ENCODE peak calls at places on chromosomes 11 and 22, in eight cellular contexts. H is tibial nerve, W is H54, M is heart left ventricle, P is NB4, U is IMR-90, Y is body of pancreas, F is HCT116. A is an unnamed sample.

GRCh38 chr11:14784230-14784629 is 107.8 kb downstream of the CYP2R1 start:
- DNase-seq in P (no peak), W (no peak), Y (no peak), H (no peak), U (no peak), F (no peak), M (no peak), A (no peak)

GRCh38 chr11:119684361-119685072 is 44.5 kb downstream of the NECTIN1 start:
- DNase-seq in W (peak), F (no peak), H (no peak), M (peak), Y (no peak), U (peak), P (peak), A (no peak)

GRCh38 chr11:120633630-120634374 is 122.3 kb downstream of the GRIK4 start:
- DNase-seq in F (no peak), H (no peak), W (no peak), U (no peak), M (no peak), Y (no peak), P (peak), A (no peak)

GRCh38 chr11:118194835-118195627 is 18.6 kb upstream of the SCN2B start:
- DNase-seq in U (peak), M (peak), H (peak), F (no peak), Y (peak), P (no peak), W (peak), A (no peak)

GRCh38 chr11:126430581-126431320 is 75.3 kb downstream of the ST3GAL4 start:
- DNase-seq in W (no peak), P (no peak), H (no peak), M (no peak), F (no peak), Y (no peak), U (peak), A (no peak)

GRCh38 chr11:78127408-78127807 is 12.0 kb downstream of the ALG8 start:
- DNase-seq in U (no peak), H (no peak), F (no peak), P (peak), W (no peak), M (no peak), Y (no peak), A (no peak)

GRCh38 chr22:22952531-22953295 is 65.1 kb downstream of the IGLL5 start:
- DNase-seq in F (no peak), W (no peak), M (no peak), U (no peak), H (no peak), Y (no peak), P (no peak), A (no peak)

GRCh38 chr11:3184732-3185347 is 19.7 kb upstream of the OSBPL5 start:
- DNase-seq in W (no peak), Y (no peak), M (no peak), U (no peak), P (no peak), F (no peak), H (no peak), A (no peak)

GRCh38 chr11:88801484-88802123 is 264.2 kb downstream of the GRM5 start:
- DNase-seq in P (no peak), Y (no peak), W (no peak), U (no peak), H (no peak), F (no peak), M (no peak), A (no peak)

GRCh38 chr11:18014876-18015275 is 2.0 kb upstream of the SERGEF start:
- DNase-seq in P (no peak), H (no peak), M (no peak), F (no peak), W (no peak), Y (no peak), U (no peak), A (no peak)

GRCh38 chr11:290621-291231 is 1.8 kb downstream of the PGGHG start:
- DNase-seq in W (no peak), M (no peak), H (no peak), U (no peak), F (no peak), Y (peak), P (no peak), A (no peak)

GRCh38 chr11:124817036-124817435 is 16.8 kb upstream of the MSANTD2 start:
- DNase-seq in H (no peak), Y (no peak), U (no peak), M (no peak), P (no peak), F (no peak), W (no peak), A (peak)

GRCh38 chr11:133946541-133947297 is 10.0 kb downstream of the IGSF9B start:
- DNase-seq in F (no peak), Y (no peak), W (no peak), H (no peak), P (no peak), M (peak), U (no peak), A (no peak)

GRCh38 chr11:44863231-44863630 is 87.5 kb downstream of the TP53I11 start:
- DNase-seq in Y (no peak), H (no peak), P (no peak), F (no peak), M (no peak), W (no peak), U (no peak), A (no peak)

GRCh38 chr11:81655351-81655750 is 1078.3 kb downstream of the FAM181B start:
- DNase-seq in F (no peak), P (no peak), Y (no peak), W (no peak), U (no peak), H (no peak), M (no peak), A (no peak)

GRCh38 chr22:38262051-38262795 is 10.6 kb downstream of the TMEM184B start:
- DNase-seq in U (no peak), P (peak), W (peak), Y (peak), M (peak), H (no peak), F (no peak), A (peak)

GRCh38 chr11:11724994-11725393 is 103.2 kb upstream of the GALNT18 start:
- DNase-seq in H (no peak), P (no peak), W (no peak), Y (no peak), F (no peak), U (no peak), M (no peak), A (no peak)

GRCh38 chr11:76209956-76210885 is 3.9 kb upstream of the WNT11 start:
- DNase-seq in H (peak), M (peak), W (no peak), U (peak), P (peak), Y (peak), F (no peak), A (peak)
- TF ChIP-seq POLR2A in H (peak), M (no peak), W (no peak), U (no peak), P (no peak), Y (peak), F (no peak), A (no peak)

GRCh38 chr11:59141673-59142460 is 789 bp upstream of the FAM111A start:
- DNase-seq in W (no peak), F (no peak), H (no peak), M (no peak), P (no peak), U (peak), Y (no peak), A (no peak)

GRCh38 chr11:59142530-59143507 is at the start of gene FAM111A:
- DNase-seq in W (peak), P (peak), H (peak), U (peak), F (peak), Y (peak), M (peak), A (peak)

GRCh38 chr11:59144096-59144495 is 1.4 kb downstream of the FAM111A start:
- DNase-seq in M (no peak), W (no peak), F (no peak), H (no peak), Y (no peak), U (peak), P (peak), A (peak)

GRCh38 chr11:59145534-59145933 is 2.9 kb downstream of the FAM111A start:
- DNase-seq in P (peak), U (peak), Y (no peak), H (no peak), M (no peak), F (no peak), W (no peak), A (peak)

DNA sequence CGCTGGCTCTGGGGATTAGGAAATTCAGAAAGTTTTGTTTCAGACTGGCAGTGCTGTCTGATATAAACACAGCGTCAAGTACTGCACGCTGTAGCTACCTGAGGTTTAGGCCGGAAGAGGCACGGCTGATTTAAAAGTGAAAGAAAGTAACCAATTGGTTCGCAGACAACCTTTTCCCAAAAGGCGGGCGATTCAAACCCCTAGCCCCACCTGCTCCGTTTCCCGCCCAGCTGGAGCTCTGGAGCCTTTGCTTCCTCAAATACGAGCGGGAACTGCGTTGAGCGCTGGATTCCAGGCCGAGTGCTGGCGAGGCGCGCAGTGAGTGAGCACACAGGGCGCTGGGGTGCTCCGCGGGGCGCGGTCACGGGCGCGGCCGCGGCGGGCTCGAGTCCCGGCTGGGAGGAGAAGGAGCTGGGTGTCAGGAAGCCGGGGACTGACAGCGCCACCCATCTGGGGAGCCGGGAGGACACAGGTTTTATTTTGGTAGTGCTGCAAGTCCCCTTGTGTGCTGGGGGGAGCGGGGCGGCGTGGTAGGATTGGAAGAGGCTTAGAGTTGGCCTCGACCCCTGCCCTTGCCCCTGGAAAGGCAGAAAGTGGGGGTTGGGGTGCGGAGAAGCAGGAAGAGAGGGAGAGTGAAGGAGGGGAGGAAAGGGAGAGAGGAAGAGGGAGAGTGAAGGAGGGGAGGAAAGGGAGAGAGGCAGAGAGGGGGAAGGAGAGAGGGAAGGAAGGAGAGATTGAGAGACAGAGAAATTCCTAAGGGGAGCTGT is 2.1 kb downstream of the FAM111A start:
- DNase-seq in H (peak), F (peak), U (peak), W (peak), Y (peak), M (peak), P (peak), A (peak)
- TF ChIP-seq POLR2A in H (peak), F (no peak), U (peak), W (peak), Y (peak), M (no peak), P (peak), A (peak)

GRCh38 chr11:8685820-8686219 is 3.2 kb downstream of the RPL27A start:
- DNase-seq in F (no peak), M (no peak), W (no peak), P (no peak), U (no peak), H (no peak), Y (no peak), A (no peak)

GRCh38 chr11:8690374-8691342 is 8.1 kb downstream of the RPL27A start:
- DNase-seq in H (no peak), F (no peak), W (no peak), Y (no peak), M (no peak), U (no peak), P (no peak), A (no peak)

GRCh38 chr11:8686325-8686724 is 3.7 kb downstream of the RPL27A start:
- DNase-seq in H (no peak), F (no peak), W (no peak), Y (no peak), P (no peak), U (no peak), M (no peak), A (no peak)

GRCh38 chr11:8689726-8690255 is 7.2 kb downstream of the RPL27A start:
- DNase-seq in H (no peak), P (no peak), W (no peak), F (no peak), U (peak), Y (no peak), M (no peak), A (peak)

DNA sequence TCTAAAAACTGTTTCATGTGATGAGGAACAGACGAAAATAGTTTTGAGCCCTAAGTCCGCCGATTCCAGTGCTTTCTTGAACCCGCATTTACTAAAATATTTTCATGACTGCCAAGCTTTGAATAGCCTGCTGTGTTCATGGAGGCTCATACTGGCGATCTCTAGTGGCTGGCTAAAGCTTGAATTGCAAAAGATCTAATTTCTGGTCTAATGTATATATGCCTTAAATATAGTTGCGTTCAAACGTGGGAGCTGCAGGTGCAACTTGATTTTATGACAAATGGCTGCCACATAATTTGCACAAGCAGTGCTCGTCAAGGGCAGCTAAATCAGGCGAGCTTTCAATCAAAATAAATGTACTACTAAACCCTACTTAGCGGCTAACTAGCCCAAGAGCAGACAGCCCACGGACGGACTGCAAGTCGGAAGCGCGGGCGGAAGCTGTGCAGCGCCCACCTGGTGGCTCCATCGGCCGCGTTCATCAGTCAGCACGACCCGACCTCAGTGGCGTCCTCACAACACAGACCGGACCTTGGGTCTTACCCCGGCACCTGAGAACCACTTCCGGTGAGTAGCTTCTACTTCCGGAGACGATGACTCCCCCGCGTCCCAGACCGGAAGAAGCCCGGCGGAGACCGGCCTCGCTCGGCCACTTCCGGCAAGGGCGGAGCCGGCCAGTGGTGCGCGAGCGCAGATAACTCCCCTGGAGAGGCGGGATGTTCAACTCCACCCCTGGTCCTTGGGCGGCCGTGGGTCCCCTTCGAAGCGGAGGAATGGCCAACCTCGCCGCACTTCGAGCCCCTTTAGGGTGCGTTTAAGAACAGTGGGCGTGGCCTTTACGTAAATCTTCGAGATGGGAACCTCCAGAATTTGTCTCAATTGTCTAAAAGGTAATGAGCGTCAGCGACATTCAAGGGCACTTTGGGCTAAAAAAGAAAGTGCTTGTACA is 6.1 kb downstream of the RPL27A start:
- DNase-seq in Y (peak), H (peak), P (peak), F (peak), U (peak), M (peak), W (peak), A (peak)
- TF ChIP-seq POLR2A in Y (peak), H (peak), P (peak), F (peak), U (peak), M (no peak), W (peak), A (peak)

GRCh38 chr11:19788435-19788834 is 75.8 kb downstream of the NAV2 start:
- DNase-seq in P (no peak), W (no peak), Y (no peak), M (no peak), H (no peak), F (no peak), U (no peak), A (no peak)

GRCh38 chr11:19789245-19789644 is 76.6 kb downstream of the NAV2 start:
- DNase-seq in W (no peak), U (no peak), P (no peak), Y (no peak), M (no peak), H (no peak), F (no peak), A (no peak)

GRCh38 chr11:19785265-19785664 is 72.6 kb downstream of the NAV2 start:
- DNase-seq in Y (no peak), M (no peak), U (no peak), H (no peak), P (no peak), F (no peak), W (no peak), A (no peak)

GRCh38 chr11:19789840-19790710 is 77.4 kb downstream of the NAV2 start:
- DNase-seq in W (no peak), M (no peak), U (peak), H (no peak), Y (no peak), P (no peak), F (no peak), A (no peak)

DNA sequence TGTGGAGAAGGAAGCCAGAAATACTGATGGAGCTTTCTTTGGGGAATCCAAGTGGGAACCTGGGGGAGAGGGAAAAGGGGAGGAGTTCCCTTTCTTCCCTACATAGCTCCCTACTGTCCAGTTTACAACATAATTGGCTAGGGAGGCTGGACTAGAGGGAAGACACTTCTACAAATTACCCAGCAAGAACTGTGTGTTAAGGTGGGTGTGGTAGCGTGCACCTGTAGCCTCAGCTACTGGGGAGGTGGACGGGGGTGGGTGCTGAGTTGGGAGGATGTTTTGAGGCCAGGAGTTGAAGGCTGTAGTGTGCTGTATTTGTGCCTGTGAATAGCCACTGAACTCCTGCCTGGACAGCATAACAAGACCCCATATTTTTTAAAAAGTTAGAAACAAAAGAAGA is 74.0 kb downstream of the NAV2 start:
- DNase-seq in W (no peak), P (no peak), M (no peak), H (no peak), U (no peak), Y (no peak), F (no peak), A (no peak)
- TF ChIP-seq POLR2A in W (no peak), P (no peak), M (no peak), H (no peak), U (no peak), Y (no peak), F (no peak), A (no peak)

GRCh38 chr22:24157783-24158170 is 23.5 kb upstream of the SUSD2 start:
- DNase-seq in H (no peak), M (no peak), Y (no peak), U (no peak), W (no peak), P (no peak), F (no peak), A (no peak)

GRCh38 chr22:24155597-24156145 is 25.6 kb upstream of the SUSD2 start:
- DNase-seq in H (peak), M (peak), P (peak), W (peak), F (no peak), Y (peak), U (peak), A (peak)

GRCh38 chr22:24156915-24157782 is 24.1 kb upstream of the SUSD2 start:
- DNase-seq in P (peak), H (peak), F (peak), W (peak), U (peak), Y (peak), M (peak), A (peak)

GRCh38 chr22:24154826-24155225 is 26.5 kb upstream of the SUSD2 start:
- DNase-seq in P (no peak), W (no peak), M (no peak), Y (no peak), F (no peak), H (no peak), U (no peak), A (peak)

DNA sequence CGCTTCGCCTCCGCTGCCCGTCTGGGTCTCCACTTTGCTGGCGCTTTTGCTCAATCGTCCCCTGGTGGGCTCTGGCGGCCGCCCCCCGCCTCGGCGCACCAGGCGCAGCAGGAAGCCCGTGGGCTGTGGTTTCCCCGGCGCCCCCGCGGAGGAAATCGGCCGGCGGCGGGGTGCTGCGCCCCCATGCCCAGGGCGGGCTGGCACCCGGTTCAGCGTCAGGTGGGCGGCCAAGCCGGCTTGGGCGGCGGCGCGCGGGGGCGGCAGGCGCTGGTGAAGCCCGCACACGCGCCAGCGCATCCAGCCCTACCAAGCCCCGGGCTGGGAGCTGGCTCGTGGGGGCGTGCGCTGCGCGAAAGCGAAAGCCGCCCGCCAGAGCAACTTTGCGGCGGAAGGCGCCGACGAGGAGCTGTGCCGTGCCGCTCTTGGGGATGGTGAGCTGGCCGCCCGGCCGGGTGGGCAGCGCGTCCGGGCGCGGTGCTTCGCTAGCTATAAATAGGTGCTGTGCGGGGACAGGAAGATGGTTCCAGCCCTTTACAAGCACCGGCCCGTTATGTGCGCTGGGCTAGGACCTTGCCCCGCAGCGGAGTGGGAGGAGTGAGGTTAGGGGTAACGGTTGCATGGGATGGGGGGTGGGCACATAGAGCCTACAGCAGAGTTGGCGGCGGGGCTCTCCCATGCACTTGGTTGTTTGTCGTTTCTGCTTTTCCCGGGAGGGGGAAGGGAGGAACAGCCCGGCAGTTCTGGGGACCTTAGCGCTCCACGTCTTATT is 25.0 kb upstream of the SUSD2 start:
- DNase-seq in W (peak), M (no peak), F (no peak), H (no peak), P (peak), U (peak), Y (peak), A (peak)
- TF ChIP-seq POLR2A in W (no peak), M (no peak), F (no peak), H (peak), P (no peak), U (no peak), Y (no peak), A (no peak)

GRCh38 chr22:26632422-26633155 is 10.8 kb downstream of the CRYBA4 start:
- DNase-seq in M (no peak), P (no peak), Y (no peak), U (no peak), F (no peak), H (no peak), W (no peak), A (peak)
- TF ChIP-seq POLR2A in M (no peak), P (no peak), Y (no peak), U (no peak), F (no peak), H (no peak), W (no peak), A (peak)